ENCODE peak calls at places on chromosomes 4 and X, in six cellular contexts. One of them, this sample, is unnamed.

GRCh38 chr4:182369211-182369610 is 126.0 kb downstream of the TENM3 start:
- DNase-seq in PC-3: no peak
- DNase-seq in CD8-positive, alpha-beta memory T cell: no peak
- DNase-seq in uterus: no peak
- DNase-seq in adrenal gland: no peak
- DNase-seq in transverse colon: no peak
- DNase-seq in this sample: no peak

GRCh38 chr4:123749408-123749807 is 352.8 kb downstream of the SPRY1 start:
- DNase-seq in PC-3: no peak
- DNase-seq in CD8-positive, alpha-beta memory T cell: no peak
- DNase-seq in uterus: no peak
- DNase-seq in adrenal gland: peak
- DNase-seq in transverse colon: no peak
- DNase-seq in this sample: no peak

GRCh38 chr4:31461425-31461824 is 741.3 kb downstream of the PCDH7 start:
- DNase-seq in PC-3: peak
- DNase-seq in CD8-positive, alpha-beta memory T cell: no peak
- DNase-seq in uterus: no peak
- DNase-seq in adrenal gland: no peak
- DNase-seq in transverse colon: no peak
- DNase-seq in this sample: no peak

GRCh38 chr4:79598801-79599200 is 190.8 kb upstream of the GK2 start:
- DNase-seq in PC-3: no peak
- DNase-seq in CD8-positive, alpha-beta memory T cell: no peak
- DNase-seq in uterus: no peak
- DNase-seq in adrenal gland: no peak
- DNase-seq in transverse colon: no peak
- DNase-seq in this sample: no peak

GRCh38 chr4:108709722-108710121 is 53.1 kb downstream of the ETNPPL start:
- DNase-seq in PC-3: no peak
- DNase-seq in CD8-positive, alpha-beta memory T cell: no peak
- DNase-seq in uterus: no peak
- DNase-seq in adrenal gland: no peak
- DNase-seq in transverse colon: no peak
- DNase-seq in this sample: no peak

GRCh38 chrX:71623714-71624113 is 5.4 kb upstream of the CXCR3 start:
- DNase-seq in PC-3: no peak
- DNase-seq in CD8-positive, alpha-beta memory T cell: no peak
- DNase-seq in uterus: no peak
- DNase-seq in adrenal gland: no peak
- DNase-seq in transverse colon: peak
- DNase-seq in this sample: no peak

GRCh38 chr4:135256111-135256510 is 1054.5 kb upstream of the PABPC4L start:
- DNase-seq in PC-3: no peak
- DNase-seq in CD8-positive, alpha-beta memory T cell: no peak
- DNase-seq in uterus: no peak
- DNase-seq in adrenal gland: no peak
- DNase-seq in transverse colon: no peak
- DNase-seq in this sample: no peak

GRCh38 chrX:72526534-72527508 is 45.8 kb downstream of the HDAC8 start:
- DNase-seq in PC-3: no peak
- DNase-seq in CD8-positive, alpha-beta memory T cell: no peak
- DNase-seq in uterus: no peak
- DNase-seq in adrenal gland: peak
- DNase-seq in transverse colon: no peak
- DNase-seq in this sample: no peak

GRCh38 chr4:48570646-48571220 is 80.7 kb downstream of the ZAR1 start:
- DNase-seq in PC-3: peak
- DNase-seq in CD8-positive, alpha-beta memory T cell: no peak
- DNase-seq in uterus: no peak
- DNase-seq in adrenal gland: no peak
- DNase-seq in transverse colon: no peak
- DNase-seq in this sample: no peak

GRCh38 chr4:102637391-102637790 is 123.4 kb downstream of the MANBA start:
- DNase-seq in PC-3: no peak
- DNase-seq in CD8-positive, alpha-beta memory T cell: no peak
- DNase-seq in uterus: no peak
- DNase-seq in adrenal gland: no peak
- DNase-seq in transverse colon: no peak
- DNase-seq in this sample: no peak

GRCh38 chr4:180084561-180084960 is 2158.6 kb upstream of the TENM3 start:
- DNase-seq in PC-3: no peak
- DNase-seq in CD8-positive, alpha-beta memory T cell: no peak
- DNase-seq in uterus: no peak
- DNase-seq in adrenal gland: no peak
- DNase-seq in transverse colon: no peak
- DNase-seq in this sample: no peak

GRCh38 chrX:28847423-28847822 is 260.2 kb downstream of the IL1RAPL1 start:
- DNase-seq in PC-3: peak
- DNase-seq in CD8-positive, alpha-beta memory T cell: no peak
- DNase-seq in uterus: no peak
- DNase-seq in adrenal gland: no peak
- DNase-seq in transverse colon: no peak
- DNase-seq in this sample: no peak

GRCh38 chr4:145481164-145481941 is at the start of gene SMAD1:
- DNase-seq in PC-3: peak
- DNase-seq in CD8-positive, alpha-beta memory T cell: no peak
- DNase-seq in uterus: peak
- DNase-seq in adrenal gland: peak
- DNase-seq in transverse colon: peak
- DNase-seq in this sample: no peak

GRCh38 chr4:138835833-138836521 is 179.6 kb upstream of the NOCT start:
- DNase-seq in PC-3: peak
- DNase-seq in CD8-positive, alpha-beta memory T cell: no peak
- DNase-seq in uterus: no peak
- DNase-seq in adrenal gland: no peak
- DNase-seq in transverse colon: peak
- DNase-seq in this sample: no peak

GRCh38 chrX:80430826-80431501 is 10.7 kb downstream of the TENT5D start:
- DNase-seq in PC-3: peak
- DNase-seq in CD8-positive, alpha-beta memory T cell: no peak
- DNase-seq in uterus: no peak
- DNase-seq in adrenal gland: no peak
- DNase-seq in transverse colon: no peak
- DNase-seq in this sample: no peak

GRCh38 chr4:182888894-182889293 is 28.3 kb downstream of the DCTD start:
- DNase-seq in PC-3: no peak
- DNase-seq in CD8-positive, alpha-beta memory T cell: no peak
- DNase-seq in uterus: no peak
- DNase-seq in adrenal gland: no peak
- DNase-seq in transverse colon: no peak
- DNase-seq in this sample: no peak

GRCh38 chrX:1925053-1925481 is 310.2 kb downstream of the ASMT start:
- DNase-seq in PC-3: no peak
- DNase-seq in CD8-positive, alpha-beta memory T cell: no peak
- DNase-seq in uterus: no peak
- DNase-seq in adrenal gland: no peak
- DNase-seq in transverse colon: no peak
- DNase-seq in this sample: no peak

GRCh38 chr4:17787315-17787714 is 5.9 kb upstream of the FAM184B start:
- DNase-seq in PC-3: peak
- DNase-seq in CD8-positive, alpha-beta memory T cell: no peak
- DNase-seq in uterus: no peak
- DNase-seq in adrenal gland: no peak
- DNase-seq in transverse colon: no peak
- DNase-seq in this sample: no peak

GRCh38 chrX:85108165-85108564 is 104.5 kb downstream of the APOOL start:
- DNase-seq in PC-3: no peak
- DNase-seq in CD8-positive, alpha-beta memory T cell: no peak
- DNase-seq in uterus: no peak
- DNase-seq in adrenal gland: no peak
- DNase-seq in transverse colon: no peak
- DNase-seq in this sample: no peak

GRCh38 chr4:7367361-7367760 is 67.4 kb downstream of the PSAPL1 start:
- DNase-seq in PC-3: no peak
- DNase-seq in CD8-positive, alpha-beta memory T cell: no peak
- DNase-seq in uterus: no peak
- DNase-seq in adrenal gland: no peak
- DNase-seq in transverse colon: no peak
- DNase-seq in this sample: no peak

GRCh38 chr4:7365472-7366179 is 69.1 kb downstream of the PSAPL1 start:
- DNase-seq in PC-3: no peak
- DNase-seq in CD8-positive, alpha-beta memory T cell: no peak
- DNase-seq in uterus: no peak
- DNase-seq in adrenal gland: no peak
- DNase-seq in transverse colon: no peak
- DNase-seq in this sample: no peak

GRCh38 chr4:7366958-7367353 is 67.8 kb downstream of the PSAPL1 start:
- DNase-seq in PC-3: no peak
- DNase-seq in CD8-positive, alpha-beta memory T cell: no peak
- DNase-seq in uterus: no peak
- DNase-seq in adrenal gland: no peak
- DNase-seq in transverse colon: no peak
- DNase-seq in this sample: no peak

GRCh38 chr4:7364979-7365378 is 69.8 kb downstream of the PSAPL1 start:
- DNase-seq in PC-3: no peak
- DNase-seq in CD8-positive, alpha-beta memory T cell: no peak
- DNase-seq in uterus: no peak
- DNase-seq in adrenal gland: no peak
- DNase-seq in transverse colon: no peak
- DNase-seq in this sample: no peak

DNA sequence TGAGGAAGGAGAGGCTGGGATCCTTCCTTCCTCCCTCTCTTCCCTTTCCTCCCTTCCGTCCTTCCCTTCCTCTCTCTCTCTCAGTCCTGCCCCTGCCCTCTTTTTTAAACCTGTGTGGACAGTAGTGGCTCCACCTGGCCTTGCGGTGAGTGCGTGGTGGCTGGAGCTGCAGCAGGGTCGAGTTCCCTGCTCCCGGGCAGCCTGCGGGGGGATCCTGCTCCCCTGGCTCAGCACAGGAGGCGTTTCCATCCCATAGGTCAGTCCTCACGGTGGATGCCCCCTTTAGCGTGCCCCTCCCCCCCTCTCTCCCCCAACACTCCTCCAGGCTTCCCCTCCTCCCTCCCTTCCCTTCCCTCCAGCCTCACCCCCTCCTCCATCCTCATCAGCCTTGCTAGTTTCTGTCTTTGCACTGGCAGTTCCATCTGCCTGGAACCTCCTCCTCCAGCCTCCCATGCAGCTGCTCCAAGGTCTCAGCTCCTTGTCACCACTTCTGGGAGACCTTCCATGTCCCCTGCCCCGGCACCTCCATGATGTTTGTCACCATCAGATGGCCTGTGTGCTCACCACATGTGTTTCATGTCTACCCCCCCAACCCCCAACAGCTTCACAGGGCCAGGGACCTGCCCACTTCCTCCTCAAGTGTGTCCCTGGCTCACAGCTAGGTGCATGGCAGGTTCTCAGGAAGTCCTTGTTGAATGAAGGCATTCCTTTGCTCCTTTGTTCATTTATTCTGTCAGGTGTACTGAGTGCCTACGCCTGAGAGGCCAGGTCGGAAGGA is 68.4 kb downstream of the PSAPL1 start:
- DNase-seq in PC-3: no peak
- DNase-seq in CD8-positive, alpha-beta memory T cell: no peak
- DNase-seq in uterus: no peak
- DNase-seq in adrenal gland: no peak
- DNase-seq in transverse colon: no peak
- DNase-seq in this sample: no peak
- H3K27ac ChIP-seq in PC-3: no peak
- H3K27ac ChIP-seq in CD8-positive, alpha-beta memory T cell: no peak
- H3K27ac ChIP-seq in uterus: no peak
- H3K27ac ChIP-seq in adrenal gland: no peak
- H3K27ac ChIP-seq in transverse colon: no peak
- H3K27ac ChIP-seq in this sample: no peak

GRCh38 chrX:46912098-46912672 is at the start of gene JADE3:
- DNase-seq in PC-3: peak
- DNase-seq in CD8-positive, alpha-beta memory T cell: no peak
- DNase-seq in uterus: peak
- DNase-seq in adrenal gland: peak
- DNase-seq in transverse colon: peak
- DNase-seq in this sample: no peak

GRCh38 chrX:46912673-46913491 is 661 bp downstream of the JADE3 start:
- DNase-seq in PC-3: peak
- DNase-seq in CD8-positive, alpha-beta memory T cell: no peak
- DNase-seq in uterus: peak
- DNase-seq in adrenal gland: peak
- DNase-seq in transverse colon: peak
- DNase-seq in this sample: no peak

GRCh38 chrX:46916273-46916672 is 4.1 kb downstream of the JADE3 start:
- DNase-seq in PC-3: no peak
- DNase-seq in CD8-positive, alpha-beta memory T cell: no peak
- DNase-seq in uterus: no peak
- DNase-seq in adrenal gland: no peak
- DNase-seq in transverse colon: no peak
- DNase-seq in this sample: no peak

GRCh38 chrX:46910415-46910814 is 1.8 kb upstream of the JADE3 start:
- DNase-seq in PC-3: no peak
- DNase-seq in CD8-positive, alpha-beta memory T cell: no peak
- DNase-seq in uterus: no peak
- DNase-seq in adrenal gland: no peak
- DNase-seq in transverse colon: no peak
- DNase-seq in this sample: no peak

DNA sequence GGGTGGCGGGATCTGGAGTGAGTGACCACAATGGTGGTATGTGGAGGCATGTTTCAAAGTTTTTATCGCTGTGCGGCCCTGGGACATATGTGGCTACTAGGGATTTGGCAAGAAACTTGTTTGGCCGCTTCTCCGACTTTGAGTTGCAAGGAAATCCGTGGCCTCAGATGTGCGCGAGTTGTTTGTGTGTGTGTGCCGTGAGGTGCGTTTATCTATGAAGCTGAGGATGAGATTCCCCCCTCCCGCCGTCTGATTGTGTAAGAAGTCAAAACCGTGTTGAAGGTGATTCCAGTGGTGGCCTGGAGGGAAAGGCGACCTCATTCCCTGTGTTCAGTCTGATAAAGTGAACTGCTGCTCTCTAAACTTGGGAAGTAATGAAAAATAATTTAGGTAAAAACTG is 1.5 kb downstream of the JADE3 start:
- DNase-seq in PC-3: peak
- DNase-seq in CD8-positive, alpha-beta memory T cell: no peak
- DNase-seq in uterus: peak
- DNase-seq in adrenal gland: peak
- DNase-seq in transverse colon: peak
- DNase-seq in this sample: no peak
- H3K27ac ChIP-seq in PC-3: no peak
- H3K27ac ChIP-seq in CD8-positive, alpha-beta memory T cell: peak
- H3K27ac ChIP-seq in uterus: peak
- H3K27ac ChIP-seq in adrenal gland: peak
- H3K27ac ChIP-seq in transverse colon: peak
- H3K27ac ChIP-seq in this sample: no peak

DNA sequence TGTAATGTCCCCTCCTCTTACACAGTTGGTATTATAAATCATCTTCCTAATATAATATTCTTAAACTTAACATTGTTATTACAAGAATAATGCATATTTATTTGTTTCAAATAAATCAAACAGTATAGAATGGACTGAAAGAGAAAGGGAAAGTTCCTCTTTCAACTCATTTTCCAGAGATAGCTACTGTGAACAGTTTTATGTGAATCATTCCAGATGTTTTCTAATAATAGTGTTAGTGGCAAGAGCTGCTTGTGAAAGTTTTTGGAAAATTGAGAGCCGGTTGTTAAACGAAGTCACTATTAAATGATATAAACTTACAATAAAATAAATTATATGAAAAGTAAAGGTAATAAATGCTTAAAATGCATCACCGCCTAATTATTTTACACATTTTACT is 14.5 kb downstream of the TMSB4X start:
- DNase-seq in PC-3: no peak
- DNase-seq in CD8-positive, alpha-beta memory T cell: no peak
- DNase-seq in uterus: no peak
- DNase-seq in adrenal gland: no peak
- DNase-seq in transverse colon: no peak
- DNase-seq in this sample: no peak
- H3K27ac ChIP-seq in PC-3: peak
- H3K27ac ChIP-seq in CD8-positive, alpha-beta memory T cell: no peak
- H3K27ac ChIP-seq in uterus: no peak
- H3K27ac ChIP-seq in adrenal gland: no peak
- H3K27ac ChIP-seq in transverse colon: no peak
- H3K27ac ChIP-seq in this sample: no peak

GRCh38 chr4:158161561-158162354 is 11.1 kb downstream of the GASK1B start:
- DNase-seq in PC-3: peak
- DNase-seq in CD8-positive, alpha-beta memory T cell: no peak
- DNase-seq in uterus: peak
- DNase-seq in adrenal gland: peak
- DNase-seq in transverse colon: no peak
- DNase-seq in this sample: no peak
- H3K27ac ChIP-seq in PC-3: no peak
- H3K27ac ChIP-seq in CD8-positive, alpha-beta memory T cell: no peak
- H3K27ac ChIP-seq in uterus: peak
- H3K27ac ChIP-seq in adrenal gland: peak
- H3K27ac ChIP-seq in transverse colon: peak
- H3K27ac ChIP-seq in this sample: peak

This sample was measured in vagina.